ENCODE peak calls at places on chromosomes 13 and 19, in five cellular contexts. One of them, this sample, is unnamed.

GRCh38 chr19:40721140-40721486 is 4.2 kb downstream of the ITPKC start:
- DNase-seq in left cardiac atrium: no peak
- DNase-seq in HTR-8/SVneo: no peak
- DNase-seq in upper lobe of right lung: no peak
- DNase-seq in AML-193: no peak
- DNase-seq in this sample: no peak

GRCh38 chr13:67023088-67023893 is 206.8 kb downstream of the PCDH9 start:
- DNase-seq in left cardiac atrium: no peak
- DNase-seq in HTR-8/SVneo: no peak
- DNase-seq in upper lobe of right lung: no peak
- DNase-seq in AML-193: no peak
- DNase-seq in this sample: peak

GRCh38 chr19:610801-611505 is 21.3 kb downstream of the HCN2 start:
- DNase-seq in left cardiac atrium: peak
- DNase-seq in HTR-8/SVneo: no peak
- DNase-seq in upper lobe of right lung: no peak
- DNase-seq in AML-193: no peak
- DNase-seq in this sample: peak

GRCh38 chr13:83935566-83935965 is 53.3 kb upstream of the SLITRK1 start:
- DNase-seq in left cardiac atrium: no peak
- DNase-seq in HTR-8/SVneo: no peak
- DNase-seq in upper lobe of right lung: no peak
- DNase-seq in AML-193: no peak
- DNase-seq in this sample: no peak

GRCh38 chr13:103006706-103007426 is 59.4 kb downstream of the SLC10A2 start:
- DNase-seq in left cardiac atrium: no peak
- DNase-seq in HTR-8/SVneo: no peak
- DNase-seq in upper lobe of right lung: no peak
- DNase-seq in AML-193: no peak
- DNase-seq in this sample: peak

GRCh38 chr19:32336259-32337111 is 8.9 kb upstream of the ZNF507 start:
- DNase-seq in left cardiac atrium: peak
- DNase-seq in HTR-8/SVneo: no peak
- DNase-seq in upper lobe of right lung: no peak
- DNase-seq in AML-193: no peak
- DNase-seq in this sample: peak

GRCh38 chr13:33366469-33367062 is 81.0 kb upstream of the STARD13 start:
- DNase-seq in left cardiac atrium: no peak
- DNase-seq in HTR-8/SVneo: no peak
- DNase-seq in upper lobe of right lung: no peak
- DNase-seq in AML-193: no peak
- DNase-seq in this sample: no peak

GRCh38 chr19:5081441-5082161 is 112.7 kb downstream of the KDM4B start:
- DNase-seq in left cardiac atrium: no peak
- DNase-seq in HTR-8/SVneo: no peak
- DNase-seq in upper lobe of right lung: no peak
- DNase-seq in AML-193: no peak
- DNase-seq in this sample: no peak

GRCh38 chr13:37984357-37984756 is 114.8 kb upstream of the TRPC4 start:
- DNase-seq in left cardiac atrium: no peak
- DNase-seq in HTR-8/SVneo: no peak
- DNase-seq in upper lobe of right lung: no peak
- DNase-seq in AML-193: peak
- DNase-seq in this sample: peak

GRCh38 chr19:38369584-38369983 is 4.8 kb upstream of the PSMD8 start:
- DNase-seq in left cardiac atrium: no peak
- DNase-seq in HTR-8/SVneo: no peak
- DNase-seq in upper lobe of right lung: no peak
- DNase-seq in AML-193: no peak
- DNase-seq in this sample: no peak

GRCh38 chr13:39401091-39401647 is 201.8 kb downstream of the LHFPL6 start:
- DNase-seq in left cardiac atrium: no peak
- DNase-seq in HTR-8/SVneo: no peak
- DNase-seq in upper lobe of right lung: no peak
- DNase-seq in AML-193: no peak
- DNase-seq in this sample: peak

GRCh38 chr13:93716623-93717022 is 490.0 kb downstream of the GPC6 start:
- DNase-seq in left cardiac atrium: no peak
- DNase-seq in HTR-8/SVneo: no peak
- DNase-seq in upper lobe of right lung: no peak
- DNase-seq in AML-193: no peak
- DNase-seq in this sample: no peak

GRCh38 chr13:95822303-95822702 is 145.4 kb downstream of the DNAJC3 start:
- DNase-seq in left cardiac atrium: no peak
- DNase-seq in HTR-8/SVneo: no peak
- DNase-seq in upper lobe of right lung: no peak
- DNase-seq in AML-193: no peak
- DNase-seq in this sample: no peak

GRCh38 chr13:101612736-101613135 is 160.3 kb downstream of the ITGBL1 start:
- DNase-seq in left cardiac atrium: peak
- DNase-seq in HTR-8/SVneo: no peak
- DNase-seq in upper lobe of right lung: no peak
- DNase-seq in AML-193: no peak
- DNase-seq in this sample: no peak

GRCh38 chr13:60210510-60211065 is 46.9 kb upstream of the DIAPH3 start:
- DNase-seq in left cardiac atrium: no peak
- DNase-seq in HTR-8/SVneo: no peak
- DNase-seq in upper lobe of right lung: no peak
- DNase-seq in AML-193: no peak
- DNase-seq in this sample: no peak

GRCh38 chr19:33441277-33441699 is 67.8 kb downstream of the CEBPG start:
- DNase-seq in left cardiac atrium: peak
- DNase-seq in HTR-8/SVneo: no peak
- DNase-seq in upper lobe of right lung: peak
- DNase-seq in AML-193: no peak
- DNase-seq in this sample: peak

GRCh38 chr19:13060964-13061927 is 41.4 kb downstream of the LYL1 start:
- DNase-seq in left cardiac atrium: peak
- DNase-seq in HTR-8/SVneo: peak
- DNase-seq in upper lobe of right lung: peak
- DNase-seq in AML-193: peak
- DNase-seq in this sample: peak

GRCh38 chr19:36152061-36152885 is at the start of gene COX7A1:
- DNase-seq in left cardiac atrium: peak
- DNase-seq in HTR-8/SVneo: no peak
- DNase-seq in upper lobe of right lung: peak
- DNase-seq in AML-193: no peak
- DNase-seq in this sample: no peak

GRCh38 chr19:48614436-48615144 is at the start of gene FAM83E:
- DNase-seq in left cardiac atrium: no peak
- DNase-seq in HTR-8/SVneo: no peak
- DNase-seq in upper lobe of right lung: peak
- DNase-seq in AML-193: no peak
- DNase-seq in this sample: peak

GRCh38 chr13:24921003-24921402 is 157.0 kb downstream of the RNF17 start:
- DNase-seq in left cardiac atrium: no peak
- DNase-seq in HTR-8/SVneo: no peak
- DNase-seq in upper lobe of right lung: no peak
- DNase-seq in AML-193: no peak
- DNase-seq in this sample: no peak

GRCh38 chr19:55353803-55354697 is 469 bp downstream of the COX6B2 start:
- DNase-seq in left cardiac atrium: peak
- DNase-seq in HTR-8/SVneo: peak
- DNase-seq in upper lobe of right lung: peak
- DNase-seq in AML-193: no peak
- DNase-seq in this sample: peak

GRCh38 chr13:99307247-99307646 is at the start of gene GPR183:
- DNase-seq in left cardiac atrium: no peak
- DNase-seq in HTR-8/SVneo: no peak
- DNase-seq in upper lobe of right lung: no peak
- DNase-seq in AML-193: peak
- DNase-seq in this sample: peak

GRCh38 chr19:13888281-13888680 is 11.3 kb downstream of the NANOS3 start:
- DNase-seq in left cardiac atrium: no peak
- DNase-seq in HTR-8/SVneo: no peak
- DNase-seq in upper lobe of right lung: no peak
- DNase-seq in AML-193: no peak
- DNase-seq in this sample: no peak